ENCODE peak calls at places on chromosome 3, in nine cellular contexts. One of them, this sample, is unnamed.

GRCh38 chr3:120802916-120803315 is 60.4 kb downstream of the GTF2E1 start:
- DNase-seq in OCI-M1: no peak
- DNase-seq in RWPE2: no peak
- DNase-seq in T-helper 2 cell: no peak
- DNase-seq in keratinocyte: no peak
- DNase-seq in RKO: no peak
- DNase-seq in stimulated activated CD4-positive, alpha-beta T cell treated with anti-CD3 and anti-CD28 coated beads, Interleukin-4, amount 100 ng/mL, for 4 hours: no peak
- DNase-seq in HCT116: no peak
- DNase-seq in RCC 7860: no peak
- DNase-seq in this sample: no peak

GRCh38 chr3:53142986-53143385 is 12.8 kb upstream of the RFT1 start:
- DNase-seq in OCI-M1: no peak
- DNase-seq in RWPE2: no peak
- DNase-seq in T-helper 2 cell: no peak
- DNase-seq in keratinocyte: no peak
- DNase-seq in RKO: no peak
- DNase-seq in stimulated activated CD4-positive, alpha-beta T cell treated with anti-CD3 and anti-CD28 coated beads, Interleukin-4, amount 100 ng/mL, for 4 hours: no peak
- DNase-seq in HCT116: no peak
- DNase-seq in RCC 7860: no peak
- DNase-seq in this sample: no peak

GRCh38 chr3:138493804-138494606 is 59.6 kb downstream of the ESYT3 start:
- DNase-seq in OCI-M1: no peak
- DNase-seq in RWPE2: no peak
- DNase-seq in T-helper 2 cell: no peak
- DNase-seq in keratinocyte: peak
- DNase-seq in RKO: peak
- DNase-seq in stimulated activated CD4-positive, alpha-beta T cell treated with anti-CD3 and anti-CD28 coated beads, Interleukin-4, amount 100 ng/mL, for 4 hours: no peak
- DNase-seq in HCT116: no peak
- DNase-seq in RCC 7860: peak
- DNase-seq in this sample: peak

GRCh38 chr3:157247391-157247790 is 87.4 kb upstream of the CCNL1 start:
- DNase-seq in OCI-M1: no peak
- DNase-seq in RWPE2: no peak
- DNase-seq in T-helper 2 cell: no peak
- DNase-seq in keratinocyte: no peak
- DNase-seq in RKO: no peak
- DNase-seq in stimulated activated CD4-positive, alpha-beta T cell treated with anti-CD3 and anti-CD28 coated beads, Interleukin-4, amount 100 ng/mL, for 4 hours: no peak
- DNase-seq in HCT116: no peak
- DNase-seq in RCC 7860: no peak
- DNase-seq in this sample: no peak

GRCh38 chr3:25589104-25589782 is 75.5 kb downstream of the TOP2B start:
- DNase-seq in OCI-M1: no peak
- DNase-seq in RWPE2: no peak
- DNase-seq in T-helper 2 cell: no peak
- DNase-seq in keratinocyte: no peak
- DNase-seq in RKO: no peak
- DNase-seq in stimulated activated CD4-positive, alpha-beta T cell treated with anti-CD3 and anti-CD28 coated beads, Interleukin-4, amount 100 ng/mL, for 4 hours: no peak
- DNase-seq in HCT116: no peak
- DNase-seq in RCC 7860: no peak
- DNase-seq in this sample: no peak

GRCh38 chr3:47042231-47042791 is 62.8 kb downstream of the NBEAL2 start:
- DNase-seq in OCI-M1: peak
- DNase-seq in RWPE2: no peak
- DNase-seq in T-helper 2 cell: no peak
- DNase-seq in keratinocyte: no peak
- DNase-seq in RKO: no peak
- DNase-seq in stimulated activated CD4-positive, alpha-beta T cell treated with anti-CD3 and anti-CD28 coated beads, Interleukin-4, amount 100 ng/mL, for 4 hours: no peak
- DNase-seq in HCT116: no peak
- DNase-seq in RCC 7860: no peak
- DNase-seq in this sample: no peak

GRCh38 chr3:66012711-66013110 is 26.0 kb downstream of the MAGI1 start:
- DNase-seq in OCI-M1: no peak
- DNase-seq in RWPE2: no peak
- DNase-seq in T-helper 2 cell: no peak
- DNase-seq in keratinocyte: no peak
- DNase-seq in RKO: no peak
- DNase-seq in stimulated activated CD4-positive, alpha-beta T cell treated with anti-CD3 and anti-CD28 coated beads, Interleukin-4, amount 100 ng/mL, for 4 hours: no peak
- DNase-seq in HCT116: no peak
- DNase-seq in RCC 7860: no peak
- DNase-seq in this sample: no peak

GRCh38 chr3:52554026-52554755 is 17.8 kb downstream of the UQCC5 start:
- DNase-seq in OCI-M1: no peak
- DNase-seq in RWPE2: no peak
- DNase-seq in T-helper 2 cell: no peak
- DNase-seq in keratinocyte: no peak
- DNase-seq in RKO: no peak
- DNase-seq in stimulated activated CD4-positive, alpha-beta T cell treated with anti-CD3 and anti-CD28 coated beads, Interleukin-4, amount 100 ng/mL, for 4 hours: no peak
- DNase-seq in HCT116: no peak
- DNase-seq in RCC 7860: no peak
- DNase-seq in this sample: no peak

GRCh38 chr3:46517016-46517770 is 19.4 kb downstream of the RTP3 start:
- DNase-seq in OCI-M1: no peak
- DNase-seq in RWPE2: no peak
- DNase-seq in T-helper 2 cell: no peak
- DNase-seq in keratinocyte: peak
- DNase-seq in RKO: peak
- DNase-seq in stimulated activated CD4-positive, alpha-beta T cell treated with anti-CD3 and anti-CD28 coated beads, Interleukin-4, amount 100 ng/mL, for 4 hours: no peak
- DNase-seq in HCT116: peak
- DNase-seq in RCC 7860: peak
- DNase-seq in this sample: no peak